ENCODE peak calls at places on chromosomes 5 and 9, in seven cellular contexts. One of them, this sample, is unnamed.
A peak's percentile ranks its signal among the peaks of the same experiment; 100 is the strongest.

GRCh38 chr5:38714703-38715355 is 131.0 kb upstream of the OSMR start:
- DNase-seq in nephron progenitor cell: no peak
- DNase-seq in cerebellum: no peak
- DNase-seq in NAMALWA: no peak
- DNase-seq in cardiac fibroblast: no peak
- DNase-seq in activated CD8-positive, alpha-beta memory T cell treated with anti-CD3 and anti-CD28 coated beads, Interleukin-2, amount 50 U/mL, for 48 hours: no peak
- DNase-seq in EL: no peak
- DNase-seq in this sample: no peak

GRCh38 chr9:110691002-110691549 is 22.5 kb downstream of the MUSK start:
- DNase-seq in nephron progenitor cell: no peak
- DNase-seq in cerebellum: no peak
- DNase-seq in NAMALWA: peak; percentile 4
- DNase-seq in cardiac fibroblast: no peak
- DNase-seq in activated CD8-positive, alpha-beta memory T cell treated with anti-CD3 and anti-CD28 coated beads, Interleukin-2, amount 50 U/mL, for 48 hours: no peak
- DNase-seq in EL: peak; percentile 64
- DNase-seq in this sample: no peak

GRCh38 chr5:79295096-79295495 is 59.2 kb downstream of the JMY start:
- DNase-seq in nephron progenitor cell: no peak
- DNase-seq in cerebellum: no peak
- DNase-seq in NAMALWA: no peak
- DNase-seq in cardiac fibroblast: no peak
- DNase-seq in activated CD8-positive, alpha-beta memory T cell treated with anti-CD3 and anti-CD28 coated beads, Interleukin-2, amount 50 U/mL, for 48 hours: no peak
- DNase-seq in EL: no peak
- DNase-seq in this sample: no peak

GRCh38 chr5:154385236-154385512 is 60.6 kb upstream of the SAP30L start:
- DNase-seq in nephron progenitor cell: no peak
- DNase-seq in cerebellum: no peak
- DNase-seq in NAMALWA: peak; percentile 63
- DNase-seq in cardiac fibroblast: peak; percentile 46
- DNase-seq in activated CD8-positive, alpha-beta memory T cell treated with anti-CD3 and anti-CD28 coated beads, Interleukin-2, amount 50 U/mL, for 48 hours: no peak
- DNase-seq in EL: no peak
- DNase-seq in this sample: no peak

GRCh38 chr9:128992995-128993394 is 35.1 kb downstream of the SH3GLB2 start:
- DNase-seq in nephron progenitor cell: no peak
- DNase-seq in cerebellum: peak; percentile 76
- DNase-seq in NAMALWA: peak; percentile 30
- DNase-seq in cardiac fibroblast: peak; percentile 20
- DNase-seq in activated CD8-positive, alpha-beta memory T cell treated with anti-CD3 and anti-CD28 coated beads, Interleukin-2, amount 50 U/mL, for 48 hours: no peak
- DNase-seq in EL: no peak
- DNase-seq in this sample: peak; percentile 20

GRCh38 chr5:144205141-144205551 is 34.5 kb downstream of the KCTD16 start:
- DNase-seq in nephron progenitor cell: peak; percentile 59
- DNase-seq in cerebellum: no peak
- DNase-seq in NAMALWA: no peak
- DNase-seq in cardiac fibroblast: peak; percentile 33
- DNase-seq in activated CD8-positive, alpha-beta memory T cell treated with anti-CD3 and anti-CD28 coated beads, Interleukin-2, amount 50 U/mL, for 48 hours: no peak
- DNase-seq in EL: peak; percentile 85
- DNase-seq in this sample: peak; percentile 40

GRCh38 chr5:91027316-91027937 is 355.7 kb downstream of the ARRDC3 start:
- DNase-seq in nephron progenitor cell: no peak
- DNase-seq in cerebellum: no peak
- DNase-seq in NAMALWA: no peak
- DNase-seq in cardiac fibroblast: no peak
- DNase-seq in activated CD8-positive, alpha-beta memory T cell treated with anti-CD3 and anti-CD28 coated beads, Interleukin-2, amount 50 U/mL, for 48 hours: no peak
- DNase-seq in EL: no peak
- DNase-seq in this sample: no peak

GRCh38 chr9:84384617-84385016 is 44.1 kb upstream of the SLC28A3 start:
- DNase-seq in nephron progenitor cell: no peak
- DNase-seq in cerebellum: no peak
- DNase-seq in NAMALWA: no peak
- DNase-seq in cardiac fibroblast: no peak
- DNase-seq in activated CD8-positive, alpha-beta memory T cell treated with anti-CD3 and anti-CD28 coated beads, Interleukin-2, amount 50 U/mL, for 48 hours: no peak
- DNase-seq in EL: no peak
- DNase-seq in this sample: no peak

GRCh38 chr9:112145886-112146285 is 29.2 kb downstream of the SUSD1 start:
- DNase-seq in nephron progenitor cell: no peak
- DNase-seq in cerebellum: no peak
- DNase-seq in NAMALWA: no peak
- DNase-seq in cardiac fibroblast: no peak
- DNase-seq in activated CD8-positive, alpha-beta memory T cell treated with anti-CD3 and anti-CD28 coated beads, Interleukin-2, amount 50 U/mL, for 48 hours: no peak
- DNase-seq in EL: no peak
- DNase-seq in this sample: no peak

GRCh38 chr9:115058684-115059315 is 59.2 kb downstream of the TNC start:
- DNase-seq in nephron progenitor cell: no peak
- DNase-seq in cerebellum: no peak
- DNase-seq in NAMALWA: no peak
- DNase-seq in cardiac fibroblast: peak; percentile 35
- DNase-seq in activated CD8-positive, alpha-beta memory T cell treated with anti-CD3 and anti-CD28 coated beads, Interleukin-2, amount 50 U/mL, for 48 hours: no peak
- DNase-seq in EL: peak; percentile 74
- DNase-seq in this sample: no peak

GRCh38 chr9:72315089-72315509 is 49.9 kb downstream of the ZFAND5 start:
- DNase-seq in nephron progenitor cell: peak; percentile 10
- DNase-seq in cerebellum: peak; percentile 53
- DNase-seq in NAMALWA: no peak
- DNase-seq in cardiac fibroblast: peak; percentile 85
- DNase-seq in activated CD8-positive, alpha-beta memory T cell treated with anti-CD3 and anti-CD28 coated beads, Interleukin-2, amount 50 U/mL, for 48 hours: no peak
- DNase-seq in EL: peak; percentile 26
- DNase-seq in this sample: peak; percentile 86

GRCh38 chr5:71986101-71986500 is 121.2 kb upstream of the MAP1B start:
- DNase-seq in nephron progenitor cell: no peak
- DNase-seq in cerebellum: no peak
- DNase-seq in NAMALWA: no peak
- DNase-seq in cardiac fibroblast: no peak
- DNase-seq in activated CD8-positive, alpha-beta memory T cell treated with anti-CD3 and anti-CD28 coated beads, Interleukin-2, amount 50 U/mL, for 48 hours: no peak
- DNase-seq in EL: peak; percentile 17
- DNase-seq in this sample: no peak

GRCh38 chr9:135216666-135217431 is 129.4 kb downstream of the OLFM1 start:
- DNase-seq in nephron progenitor cell: no peak
- DNase-seq in cerebellum: no peak
- DNase-seq in NAMALWA: no peak
- DNase-seq in cardiac fibroblast: peak; percentile 23
- DNase-seq in activated CD8-positive, alpha-beta memory T cell treated with anti-CD3 and anti-CD28 coated beads, Interleukin-2, amount 50 U/mL, for 48 hours: no peak
- DNase-seq in EL: no peak
- DNase-seq in this sample: peak; percentile 53

GRCh38 chr5:1141827-1142226 is 30.0 kb upstream of the SLC12A7 start:
- DNase-seq in nephron progenitor cell: no peak
- DNase-seq in cerebellum: no peak
- DNase-seq in NAMALWA: peak; percentile 51
- DNase-seq in cardiac fibroblast: no peak
- DNase-seq in activated CD8-positive, alpha-beta memory T cell treated with anti-CD3 and anti-CD28 coated beads, Interleukin-2, amount 50 U/mL, for 48 hours: no peak
- DNase-seq in EL: no peak
- DNase-seq in this sample: no peak

GRCh38 chr9:33472171-33472920 is 1.4 kb downstream of the NOL6 start:
- DNase-seq in nephron progenitor cell: no peak
- DNase-seq in cerebellum: no peak
- DNase-seq in NAMALWA: no peak
- DNase-seq in cardiac fibroblast: no peak
- DNase-seq in activated CD8-positive, alpha-beta memory T cell treated with anti-CD3 and anti-CD28 coated beads, Interleukin-2, amount 50 U/mL, for 48 hours: no peak
- DNase-seq in EL: no peak
- DNase-seq in this sample: no peak

GRCh38 chr5:138760448-138761110 is 7.4 kb downstream of the CTNNA1 start:
- DNase-seq in nephron progenitor cell: no peak
- DNase-seq in cerebellum: no peak
- DNase-seq in NAMALWA: no peak
- DNase-seq in cardiac fibroblast: no peak
- DNase-seq in activated CD8-positive, alpha-beta memory T cell treated with anti-CD3 and anti-CD28 coated beads, Interleukin-2, amount 50 U/mL, for 48 hours: no peak
- DNase-seq in EL: peak; percentile 31
- DNase-seq in this sample: no peak

GRCh38 chr9:27771803-27772545 is 198.7 kb upstream of the C9orf72 start:
- DNase-seq in nephron progenitor cell: no peak
- DNase-seq in cerebellum: no peak
- DNase-seq in NAMALWA: no peak
- DNase-seq in cardiac fibroblast: peak; percentile 30
- DNase-seq in activated CD8-positive, alpha-beta memory T cell treated with anti-CD3 and anti-CD28 coated beads, Interleukin-2, amount 50 U/mL, for 48 hours: no peak
- DNase-seq in EL: no peak
- DNase-seq in this sample: no peak

This sample was measured in cardiac muscle cell.